ENCODE peak calls at places on chromosomes 1 and 21, in seven cellular contexts. P, V, O, U, W, G and Q are unnamed samples.
A peak's percentile ranks its signal among the peaks of the same experiment; 100 is the strongest.

GRCh38 chr21:28856588-28857250 is 136.0 kb downstream of the LTN1 start:
- DNase-seq in V (no peak), G (no peak), O (no peak), U (no peak), W (no peak), P (peak; percentile 36), Q (no peak)

GRCh38 chr1:2072891-2073290 is 22.7 kb downstream of the PRKCZ start:
- DNase-seq in W (no peak), U (no peak), O (no peak), G (no peak), P (no peak), V (no peak), Q (no peak)

GRCh38 chr1:35557118-35557610 is at the start of gene KIAA0319L:
- DNase-seq in W (peak; percentile 86), V (peak; percentile 40), U (peak; percentile 89), O (no peak), G (no peak), P (peak; percentile 93), Q (peak; percentile 92)

GRCh38 chr1:181151378-181152326 is 63.2 kb downstream of the IER5 start:
- DNase-seq in G (no peak), P (no peak), U (no peak), W (no peak), V (no peak), O (no peak), Q (no peak)

GRCh38 chr21:41611966-41612606 is 104.1 kb upstream of the TMPRSS2 start:
- DNase-seq in P (no peak), W (peak; percentile 63), O (no peak), G (no peak), U (no peak), V (no peak), Q (peak; percentile 52)

GRCh38 chr1:88855986-88856385 is 35.4 kb downstream of the GTF2B start:
- DNase-seq in U (no peak), V (no peak), W (no peak), P (no peak), G (no peak), O (no peak), Q (no peak)

GRCh38 chr1:29416825-29417557 is 180.7 kb downstream of the PTPRU start:
- DNase-seq in G (no peak), V (no peak), U (peak; percentile 46), P (no peak), O (no peak), W (no peak), Q (no peak)

GRCh38 chr1:18583326-18583941 is 47.2 kb upstream of the PAX7 start:
- DNase-seq in V (no peak), G (no peak), O (no peak), P (peak; percentile 81), W (no peak), U (no peak), Q (peak; percentile 69)

GRCh38 chr1:81797701-81798100 is 3.0 kb upstream of the ADGRL2 start:
- DNase-seq in O (no peak), G (no peak), W (no peak), P (no peak), V (no peak), U (no peak), Q (no peak)

GRCh38 chr1:176469450-176469985 is 6.5 kb downstream of the PAPPA2 start:
- DNase-seq in P (no peak), W (no peak), G (no peak), U (no peak), V (no peak), O (no peak), Q (no peak)

GRCh38 chr1:23118957-23119792 is 49.5 kb downstream of the LUZP1 start:
- DNase-seq in P (no peak), O (no peak), U (no peak), G (no peak), W (no peak), V (no peak), Q (no peak)

GRCh38 chr1:22773981-22774471 is 63.4 kb downstream of the EPHB2 start:
- DNase-seq in W (no peak), G (no peak), U (peak; percentile 85), V (no peak), O (no peak), P (peak; percentile 83), Q (peak; percentile 84)

GRCh38 chr1:43056981-43057391 is 98.3 kb upstream of the SLC2A1 start:
- DNase-seq in P (no peak), V (no peak), O (no peak), W (no peak), G (no peak), U (peak; percentile 31), Q (no peak)

GRCh38 chr1:27554777-27555699 is 48.9 kb downstream of the AHDC1 start:
- DNase-seq in U (peak; percentile 54), W (no peak), V (no peak), G (no peak), P (peak; percentile 79), O (no peak), Q (peak; percentile 75)

GRCh38 chr1:53992085-53992874 is 25.7 kb downstream of the LDLRAD1 start:
- DNase-seq in O (no peak), V (no peak), G (no peak), W (no peak), P (no peak), U (no peak), Q (no peak)

GRCh38 chr1:235607284-235607683 is 42.3 kb downstream of the GNG4 start:
- DNase-seq in W (no peak), V (no peak), P (no peak), O (no peak), G (no peak), U (no peak), Q (no peak)

GRCh38 chr1:63847308-63847910 is 73.6 kb downstream of the ROR1 start:
- DNase-seq in G (no peak), P (no peak), U (no peak), O (no peak), V (no peak), W (peak; percentile 63), Q (no peak)

GRCh38 chr21:33668620-33669019 is 26.3 kb downstream of the ITSN1 start:
- DNase-seq in W (no peak), O (no peak), U (no peak), G (no peak), V (no peak), P (no peak), Q (no peak)

GRCh38 chr1:66770240-66770639 is 18.0 kb downstream of the DYNLT5 start:
- DNase-seq in W (no peak), G (no peak), V (no peak), U (no peak), P (no peak), O (no peak), Q (no peak)

GRCh38 chr1:184002071-184002470 is 35.5 kb downstream of the COLGALT2 start:
- DNase-seq in V (no peak), W (no peak), O (no peak), P (no peak), U (no peak), G (no peak), Q (no peak)

GRCh38 chr1:97137862-97138514 is 416.4 kb downstream of the PTBP2 start:
- DNase-seq in O (no peak), W (peak; percentile 61), G (no peak), P (no peak), U (no peak), V (no peak), Q (no peak)

GRCh38 chr1:160260436-160261382 is 1.6 kb downstream of the DCAF8 start:
- DNase-seq in W (peak; percentile 22), P (no peak), V (no peak), U (no peak), O (no peak), G (no peak), Q (no peak)

GRCh38 chr21:39051561-39051949 is 131.7 kb downstream of the PSMG1 start:
- DNase-seq in P (no peak), O (no peak), V (no peak), G (no peak), U (no peak), W (no peak), Q (no peak)